ENCODE peak calls at places on chromosomes 1 and 21, in nine cellular contexts. C is mesenchymal stem cell, U is neural progenitor cell, M is K562, H is sigmoid colon, Z is endodermal cell, K is mesendoderm, V is colonic mucosa, D is gastrocnemius medialis. O is an unnamed sample.

GRCh38 chr21:31557421-31557955 is 102.0 kb upstream of the SOD1 start:
- DNase-seq in D (no peak), U (peak; percentile 72), Z (peak; percentile 82), M (no peak), C (no peak), H (no peak), V (no peak), K (peak; percentile 80), O (no peak)

GRCh38 chr1:111140680-111140967 is 601 bp downstream of the CEPT1 start:
- DNase-seq in H (no peak), C (peak; percentile 72), V (no peak), M (no peak), K (peak; percentile 79), U (peak; percentile 78), D (no peak), Z (peak; percentile 84), O (no peak)

GRCh38 chr21:22791986-22792560 is 1793.9 kb downstream of the NCAM2 start:
- DNase-seq in U (peak; percentile 72), M (peak; percentile 37), V (peak; percentile 18), D (no peak), C (peak; percentile 34), Z (peak; percentile 42), K (peak; percentile 46), H (no peak), O (no peak)

GRCh38 chr1:158686430-158687009 is at the start of gene SPTA1:
- DNase-seq in M (peak; percentile 76), Z (no peak), C (peak; percentile 26), H (no peak), U (no peak), D (no peak), K (peak; percentile 10), V (no peak), O (no peak)

GRCh38 chr1:176164014-176164678 is 42.9 kb downstream of the COP1 start:
- DNase-seq in K (no peak), U (no peak), C (no peak), V (no peak), D (no peak), M (no peak), H (no peak), Z (no peak), O (no peak)

GRCh38 chr21:22200378-22201092 is 1202.3 kb downstream of the NCAM2 start:
- DNase-seq in V (no peak), Z (no peak), C (no peak), M (peak; percentile 28), D (no peak), H (no peak), U (no peak), K (no peak), O (no peak)

GRCh38 chr1:106897976-106898375 is 158.5 kb upstream of the PRMT6 start:
- DNase-seq in M (no peak), K (no peak), H (no peak), D (no peak), V (no peak), U (no peak), C (no peak), Z (no peak), O (no peak)

GRCh38 chr1:31614538-31615005 is 2.9 kb upstream of the HCRTR1 start:
- DNase-seq in K (peak; percentile 30), D (no peak), U (no peak), Z (no peak), V (no peak), M (no peak), C (no peak), H (no peak), O (no peak)

GRCh38 chr1:64691631-64692030 is 53.2 kb upstream of the RAVER2 start:
- DNase-seq in U (no peak), M (no peak), Z (no peak), V (no peak), H (no peak), D (no peak), K (peak; percentile 63), C (peak; percentile 61), O (no peak)

DNA sequence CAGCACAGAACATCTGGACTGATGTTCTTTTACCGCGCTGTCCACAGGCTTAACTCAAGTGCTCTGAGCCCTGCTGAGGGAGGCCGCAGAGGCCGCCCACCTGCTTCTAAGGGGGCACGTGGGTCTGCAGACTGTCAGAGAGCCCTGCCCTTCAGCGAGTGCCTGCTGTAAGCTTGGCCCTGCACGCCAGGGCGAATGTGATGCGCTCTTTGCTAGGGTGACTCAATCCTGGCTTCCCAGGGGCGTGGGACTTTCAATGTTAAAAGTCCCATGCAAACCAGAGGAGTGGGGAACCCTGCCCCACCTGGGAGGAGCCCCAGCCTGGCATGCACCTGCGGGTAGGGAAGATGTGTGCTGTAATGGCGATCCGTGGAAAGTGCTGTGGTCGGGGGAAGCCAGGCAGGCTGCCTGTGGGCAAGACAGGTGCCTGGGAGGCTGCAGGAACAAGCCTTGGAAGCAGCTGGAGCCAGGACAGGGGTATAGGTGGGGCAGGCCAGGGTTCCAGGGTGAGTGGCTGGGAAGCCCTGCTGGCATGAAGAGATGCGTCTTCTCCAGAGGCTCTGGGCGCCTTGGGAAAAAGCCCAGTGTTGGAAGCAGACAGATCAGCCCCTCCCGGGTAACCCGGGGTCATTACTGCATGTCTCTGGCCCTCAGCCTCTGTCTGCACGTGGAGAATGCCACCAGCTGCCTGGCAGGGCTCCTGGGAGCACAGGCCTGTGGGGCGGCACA is 592 bp upstream of the PANK4 start:
- DNase-seq in D (peak; percentile 76), V (peak; percentile 49), U (no peak), H (peak; percentile 76), C (peak; percentile 76), Z (peak; percentile 61), M (no peak), K (peak; percentile 52), O (peak; percentile 66)
- H3K4me1 ChIP-seq in D (peaks cover 78% of the 10 kb centered on the region), V (peaks cover 11% of the 10 kb centered on the region), U (peaks cover 43% of the 10 kb centered on the region), H (peaks cover 69% of the 10 kb centered on the region), C (peaks cover 58% of the 10 kb centered on the region), Z (no peaks in the 10 kb centered on the region), M (peaks cover 84% of the 10 kb centered on the region), K (peaks cover 6% of the 10 kb centered on the region), O (peaks cover 69% of the 10 kb centered on the region)

GRCh38 chr1:162587347-162587746 is 25.8 kb downstream of the UAP1 start:
- DNase-seq in C (no peak), V (no peak), D (no peak), Z (no peak), M (no peak), U (no peak), H (no peak), K (no peak), O (no peak)

GRCh38 chr1:162590686-162591085 is 29.2 kb downstream of the UAP1 start:
- DNase-seq in V (no peak), M (no peak), C (no peak), D (no peak), H (no peak), Z (no peak), K (no peak), U (no peak), O (no peak)

GRCh38 chr1:162587761-162588260 is 26.3 kb downstream of the UAP1 start:
- DNase-seq in V (no peak), Z (no peak), D (no peak), H (no peak), C (no peak), M (no peak), U (no peak), K (no peak), O (no peak)

DNA sequence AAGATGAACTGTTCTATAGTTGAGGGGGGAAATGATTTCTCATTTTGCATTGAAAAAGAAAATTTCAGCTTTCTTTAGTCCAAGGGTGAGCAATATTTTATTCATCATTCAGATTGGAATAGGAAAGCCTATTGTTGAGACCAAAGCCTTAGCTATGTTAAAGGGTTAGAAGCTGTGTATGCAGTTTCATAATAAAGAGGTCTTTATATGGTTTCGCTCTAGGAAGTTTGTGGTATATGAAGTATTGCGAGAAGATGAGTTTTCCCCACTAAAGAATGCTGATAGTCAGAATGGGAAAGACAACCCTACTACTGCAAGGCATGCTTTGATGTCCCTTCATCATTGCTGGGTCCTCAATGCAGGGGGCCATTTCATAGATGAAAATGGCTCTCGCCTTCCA is 28.6 kb downstream of the UAP1 start:
- DNase-seq in U (no peak), Z (no peak), K (no peak), D (no peak), C (no peak), V (no peak), M (no peak), H (no peak), O (no peak)
- H3K4me1 ChIP-seq in U (no peaks in the 10 kb centered on the region), Z (no peaks in the 10 kb centered on the region), K (no peaks in the 10 kb centered on the region), D (no peaks in the 10 kb centered on the region), C (no peaks in the 10 kb centered on the region), V (no peaks in the 10 kb centered on the region), M (no peaks in the 10 kb centered on the region), H (no peaks in the 10 kb centered on the region), O (no peaks in the 10 kb centered on the region)

GRCh38 chr1:42943166-42943565 is 15.5 kb downstream of the SLC2A1 start:
- DNase-seq in V (peak; percentile 92), D (no peak), M (no peak), H (peak; percentile 83), U (no peak), Z (no peak), K (no peak), C (no peak), O (peak; percentile 47)
- H3K4me1 ChIP-seq in V (peaks cover 66% of the 10 kb centered on the region), D (peaks cover 29% of the 10 kb centered on the region), M (peaks cover 86% of the 10 kb centered on the region), H (peaks cover 52% of the 10 kb centered on the region), U (peaks cover 12% of the 10 kb centered on the region), Z (peaks cover 7% of the 10 kb centered on the region), K (peaks cover 22% of the 10 kb centered on the region), C (peaks cover 65% of the 10 kb centered on the region), O (peaks cover 36% of the 10 kb centered on the region)

GRCh38 chr1:9903801-9904527 is 6.1 kb downstream of the CTNNBIP1 start:
- DNase-seq in U (no peak), Z (no peak), D (no peak), C (no peak), M (no peak), H (no peak), V (no peak), K (no peak), O (no peak)
- H3K4me1 ChIP-seq in U (peaks cover 3% of the 10 kb centered on the region), Z (peaks cover 5% of the 10 kb centered on the region), D (peaks cover 73% of the 10 kb centered on the region), C (peaks cover 18% of the 10 kb centered on the region), M (peaks cover 23% of the 10 kb centered on the region), H (peaks cover 15% of the 10 kb centered on the region), V (peaks cover 13% of the 10 kb centered on the region), K (no peaks in the 10 kb centered on the region), O (peaks cover 64% of the 10 kb centered on the region)

DNA sequence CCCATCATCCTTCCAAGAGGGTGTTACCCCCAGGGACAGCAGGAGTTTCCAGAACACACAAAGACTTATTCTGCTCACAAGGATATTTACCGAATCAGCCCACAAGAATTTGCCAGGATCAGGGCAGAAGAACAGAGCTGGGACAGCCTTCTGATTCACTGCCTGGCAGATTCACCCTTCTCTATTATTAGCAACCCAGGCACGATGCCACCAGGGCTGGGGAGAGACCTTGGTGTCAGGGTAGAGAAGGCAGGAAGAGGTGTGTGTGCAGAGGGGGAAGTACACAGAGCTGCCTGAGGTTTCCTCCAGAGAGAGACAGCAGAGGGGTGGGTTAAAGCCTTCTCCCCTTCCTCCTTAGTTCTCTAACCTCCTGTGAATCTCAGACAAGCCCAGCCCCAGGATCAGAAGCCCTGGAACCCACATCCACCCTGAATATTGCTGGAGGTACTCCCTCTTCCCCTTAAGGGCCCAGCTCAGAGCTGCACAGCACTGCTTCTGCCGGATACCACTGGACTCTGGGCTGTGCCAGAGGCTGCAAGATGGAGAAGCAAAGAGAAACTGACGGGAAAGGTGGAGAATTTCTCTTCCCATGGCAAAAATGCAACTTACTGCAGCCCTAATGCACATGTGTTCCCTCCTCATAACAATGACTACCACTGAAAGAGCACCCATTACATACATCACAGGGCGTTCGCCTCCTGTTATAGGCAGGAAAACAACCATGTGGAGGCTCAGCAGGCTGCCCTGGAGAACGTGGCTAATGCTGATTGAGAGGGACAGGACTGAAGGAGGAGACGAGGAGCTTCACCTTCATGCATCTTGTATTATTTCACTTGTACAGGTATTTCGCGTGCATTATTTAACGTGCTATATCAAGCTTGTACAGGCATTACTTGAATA is 61.7 kb downstream of the ITPKB start:
- DNase-seq in C (peak; percentile 88), V (peak; percentile 67), H (peak; percentile 97), Z (no peak), D (peak; percentile 92), U (no peak), K (no peak), M (no peak), O (peak; percentile 79)
- H3K4me1 ChIP-seq in C (peaks cover 16% of the 10 kb centered on the region), V (peaks cover 3% of the 10 kb centered on the region), H (peaks cover 100% of the 10 kb centered on the region), Z (peaks cover 18% of the 10 kb centered on the region), D (peaks cover 88% of the 10 kb centered on the region), U (peaks cover 35% of the 10 kb centered on the region), K (peaks cover 18% of the 10 kb centered on the region), M (peaks cover 6% of the 10 kb centered on the region), O (peaks cover 100% of the 10 kb centered on the region)

GRCh38 chr1:202619528-202619927 is 90.7 kb downstream of the SYT2 start:
- DNase-seq in M (no peak), Z (no peak), V (no peak), D (no peak), K (no peak), C (no peak), U (no peak), H (peak; percentile 20), O (no peak)
- H3K4me1 ChIP-seq in M (peaks cover 12% of the 10 kb centered on the region), Z (peaks cover 4% of the 10 kb centered on the region), V (no peaks in the 10 kb centered on the region), D (peaks cover 58% of the 10 kb centered on the region), K (peaks cover 6% of the 10 kb centered on the region), C (peaks cover 53% of the 10 kb centered on the region), U (peaks cover 12% of the 10 kb centered on the region), H (peaks cover 56% of the 10 kb centered on the region), O (peaks cover 36% of the 10 kb centered on the region)